ENCODE peak calls at places on chromosome 21, in nine cellular contexts. G is NCI-H1694; Q is activated T-helper 2 cell treated with anti-CD3 and anti-CD28 coated beads, Interferon-gamma antibody, Interleukin-2, Interleukin-4, amounts not matched to agents 10 μg/mL and 5 μg/mL and 100 μg/mL, durations not matched to agents 14 hours and 24 hours and 36 hours; U is amygdala; X is HTR-8/SVneo; N is non-pigmented ciliary epithelial cell; E is dermis blood vessel endothelial cell; L is activated T-cell treated with anti-CD3 and anti-CD28 coated beads for 1 hour; A is C1 segment of cervical spinal cord. H is an unnamed sample.

GRCh38 chr21:34075099-34075425 is 1.7 kb downstream of the MRPS6 start:
- DNase-seq in U (no peak), L (no peak), X (no peak), E (no peak), Q (no peak), N (no peak), A (no peak), G (no peak), H (no peak)

GRCh38 chr21:39096754-39097153 is 86.5 kb downstream of the PSMG1 start:
- DNase-seq in G (no peak), N (no peak), Q (no peak), E (no peak), X (no peak), U (no peak), A (no peak), L (no peak), H (no peak)

GRCh38 chr21:43303240-43304178 is 123.4 kb downstream of the SIK1 start:
- DNase-seq in Q (no peak), N (no peak), G (no peak), E (no peak), U (no peak), X (no peak), A (no peak), L (no peak), H (no peak)

GRCh38 chr21:29304577-29304976 is 5.9 kb downstream of the BACH1 start:
- DNase-seq in Q (no peak), X (no peak), G (no peak), U (no peak), L (no peak), N (no peak), A (no peak), E (no peak), H (no peak)

GRCh38 chr21:46092811-46093667 is 4.9 kb upstream of the COL6A2 start:
- DNase-seq in U (no peak), G (no peak), E (no peak), L (no peak), N (no peak), Q (peak), A (no peak), X (no peak), H (no peak)

GRCh38 chr21:39319251-39319756 is 5.9 kb upstream of the BRWD1 start:
- DNase-seq in E (no peak), U (no peak), Q (no peak), X (no peak), L (no peak), G (no peak), A (no peak), N (no peak), H (no peak)

GRCh38 chr21:37424987-37425386 is 58.4 kb downstream of the DYRK1A start:
- DNase-seq in X (no peak), A (no peak), Q (no peak), N (no peak), U (no peak), E (peak), L (no peak), G (no peak), H (no peak)

GRCh38 chr21:39523930-39524329 is 72.2 kb downstream of the SH3BGR start:
- DNase-seq in X (no peak), L (no peak), Q (no peak), U (no peak), E (no peak), A (no peak), N (no peak), G (peak), H (no peak)

GRCh38 chr21:14632359-14632758 is 86.2 kb upstream of the SAMSN1 start:
- DNase-seq in A (no peak), E (no peak), N (no peak), L (no peak), U (no peak), G (no peak), Q (no peak), X (no peak), H (no peak)

GRCh38 chr21:44686843-44687561 is 5.0 kb upstream of the KRTAP12-1 start:
- DNase-seq in Q (peak), E (no peak), N (no peak), A (no peak), U (no peak), X (no peak), G (no peak), L (no peak), H (no peak)

GRCh38 chr21:31182231-31183129 is 144.2 kb upstream of the KRTAP19-8 start:
- DNase-seq in Q (peak), G (no peak), E (no peak), U (no peak), L (peak), N (no peak), X (no peak), A (no peak), H (no peak)

GRCh38 chr21:31503939-31504338 is 155.6 kb upstream of the SOD1 start:
- DNase-seq in E (no peak), G (no peak), X (no peak), U (no peak), A (no peak), L (no peak), Q (no peak), N (no peak), H (no peak)

GRCh38 chr21:15221799-15222386 is 157.1 kb upstream of the NRIP1 start:
- DNase-seq in X (peak), N (peak), U (no peak), G (no peak), Q (no peak), L (no peak), A (no peak), E (peak), H (no peak)

GRCh38 chr21:42392731-42393442 is 3.0 kb downstream of the TMPRSS3 start:
- DNase-seq in Q (no peak), G (no peak), U (no peak), X (no peak), E (peak), N (no peak), A (no peak), L (no peak), H (no peak)

GRCh38 chr21:28801906-28802305 is 190.8 kb downstream of the LTN1 start:
- DNase-seq in X (no peak), Q (no peak), N (no peak), A (no peak), E (no peak), L (no peak), U (no peak), G (no peak), H (no peak)

GRCh38 chr21:45280969-45281368 is 6.7 kb downstream of the POFUT2 start:
- DNase-seq in E (no peak), Q (no peak), N (no peak), X (no peak), G (no peak), A (no peak), U (no peak), L (no peak), H (no peak)

GRCh38 chr21:43654806-43655489 is 4.3 kb downstream of the HSF2BP start:
- DNase-seq in N (no peak), G (no peak), U (no peak), A (no peak), E (peak), X (no peak), L (no peak), Q (no peak), H (no peak)

GRCh38 chr21:42666023-42666747 is 12.8 kb downstream of the PDE9A start:
- DNase-seq in X (no peak), N (no peak), A (no peak), U (no peak), Q (peak), G (no peak), E (peak), L (no peak), H (no peak)

GRCh38 chr21:31500976-31501375 is 156.9 kb upstream of the TIAM1 start:
- DNase-seq in E (no peak), L (no peak), G (no peak), U (no peak), Q (no peak), X (no peak), N (no peak), A (no peak), H (no peak)

GRCh38 chr21:43995521-43996105 is 16.5 kb upstream of the TRAPPC10 start:
- DNase-seq in X (no peak), N (no peak), A (no peak), U (no peak), G (no peak), E (no peak), Q (no peak), L (no peak), H (no peak)

GRCh38 chr21:15775981-15776380 is 46.2 kb downstream of the USP25 start:
- DNase-seq in Q (no peak), G (no peak), E (no peak), L (no peak), A (no peak), X (peak), U (no peak), N (peak), H (no peak)

GRCh38 chr21:45352621-45353125 is 52.3 kb upstream of the COL18A1 start:
- DNase-seq in L (no peak), G (no peak), X (no peak), U (no peak), Q (no peak), E (no peak), N (no peak), A (no peak), H (no peak)

GRCh38 chr21:27244796-27245195 is 277.9 kb upstream of the ADAMTS5 start:
- DNase-seq in U (no peak), L (no peak), X (no peak), N (no peak), E (no peak), G (no peak), Q (no peak), A (no peak), H (no peak)

GRCh38 chr21:45373991-45374816 is 30.8 kb upstream of the COL18A1 start:
- DNase-seq in G (no peak), A (no peak), E (peak), N (no peak), Q (no peak), X (no peak), L (no peak), U (no peak), H (no peak)

GRCh38 chr21:46550511-46550941 is 54.4 kb downstream of the S100B start:
- DNase-seq in L (peak), N (no peak), A (no peak), U (no peak), X (no peak), G (no peak), Q (no peak), E (no peak), H (no peak)

GRCh38 chr21:46095814-46096595 is 1.9 kb upstream of the COL6A2 start:
- DNase-seq in A (no peak), G (no peak), U (no peak), L (no peak), N (no peak), X (no peak), E (no peak), Q (peak), H (no peak)

GRCh38 chr21:32383812-32384211 is 9.0 kb downstream of the URB1 start:
- DNase-seq in X (no peak), U (no peak), E (no peak), N (no peak), A (no peak), G (no peak), L (no peak), Q (no peak), H (no peak)

GRCh38 chr21:34545079-34545884 is 33.3 kb upstream of the KCNE1 start:
- DNase-seq in L (no peak), N (no peak), U (peak), E (peak), A (peak), Q (no peak), G (no peak), X (peak), H (peak)

GRCh38 chr21:41871302-41872030 is 7.7 kb downstream of the PRDM15 start:
- DNase-seq in E (no peak), X (no peak), N (no peak), U (no peak), A (no peak), L (no peak), G (no peak), Q (no peak), H (no peak)

GRCh38 chr21:18041012-18041411 is 203.6 kb upstream of the CHODL start:
- DNase-seq in G (peak), X (peak), A (no peak), L (no peak), Q (no peak), N (peak), E (peak), U (no peak), H (no peak)

GRCh38 chr21:33947451-33948095 is 32.0 kb upstream of the ATP5PO start:
- DNase-seq in X (peak), N (no peak), G (no peak), E (peak), U (peak), A (no peak), L (peak), Q (peak), H (peak)

GRCh38 chr21:33975548-33976081 is 60.0 kb upstream of the ATP5PO start:
- DNase-seq in Q (peak), A (no peak), U (no peak), E (peak), N (no peak), L (peak), G (no peak), X (peak), H (no peak)

GRCh38 chr21:27339902-27340301 is 373.0 kb upstream of the ADAMTS5 start:
- DNase-seq in L (no peak), Q (no peak), N (no peak), U (no peak), E (no peak), G (peak), A (no peak), X (no peak), H (no peak)

H was measured in hypothalamus.